ENCODE peak calls at places on chromosome 19, in five cellular contexts. Y is neural crest cell, Z is A673, P is SHP77, A is Caco-2. I is an unnamed sample.

GRCh38 chr19:8731428-8732169 is 10.2 kb downstream of the OR2Z1 start:
- DNase-seq in Y (no peak), Z (peak), P (no peak), A (peak), I (no peak)

GRCh38 chr19:10352764-10353671 is 13.6 kb upstream of the ICAM3 start:
- DNase-seq in P (no peak), Z (no peak), Y (peak), A (peak), I (peak)

GRCh38 chr19:14540741-14541525 is 11.5 kb downstream of the TECR start:
- DNase-seq in Y (no peak), A (no peak), Z (no peak), P (no peak), I (no peak)

GRCh38 chr19:8640402-8641004 is 10.1 kb downstream of the NFILZ start:
- DNase-seq in Z (no peak), Y (no peak), P (no peak), A (peak), I (no peak)

GRCh38 chr19:5694167-5694951 is 4.3 kb downstream of the RPL36 start:
- DNase-seq in P (no peak), Z (no peak), Y (no peak), A (no peak), I (no peak)

GRCh38 chr19:17293605-17294004 is 9.6 kb downstream of the ABHD8 start:
- DNase-seq in A (no peak), Y (no peak), Z (no peak), P (no peak), I (no peak)

GRCh38 chr19:17394891-17395415 is 957 bp upstream of the CCDC194 start:
- DNase-seq in P (peak), A (peak), Y (peak), Z (peak), I (no peak)

GRCh38 chr19:39864118-39864517 is 17.9 kb upstream of the FBL start:
- DNase-seq in Y (no peak), A (no peak), P (no peak), Z (no peak), I (no peak)

GRCh38 chr19:1315470-1316166 is 29.9 kb downstream of the EFNA2 start:
- DNase-seq in P (no peak), A (peak), Z (peak), Y (no peak), I (no peak)

GRCh38 chr19:56712609-56713008 is 41.1 kb upstream of the ZNF835 start:
- DNase-seq in A (no peak), Y (no peak), P (no peak), Z (no peak), I (no peak)

GRCh38 chr19:32870154-32870573 is 597 bp upstream of the SLC7A9 start:
- DNase-seq in Z (no peak), P (no peak), Y (no peak), A (peak), I (no peak)

GRCh38 chr19:29992233-29992867 is 50.3 kb downstream of the URI1 start:
- DNase-seq in A (no peak), P (no peak), Y (no peak), Z (no peak), I (no peak)

GRCh38 chr19:47514151-47514868 is 553 bp downstream of the NAPA start:
- DNase-seq in Z (no peak), P (no peak), A (no peak), Y (no peak), I (no peak)

GRCh38 chr19:29325241-29325975 is 112.5 kb upstream of the UQCRFS1 start:
- DNase-seq in A (no peak), Y (no peak), Z (no peak), P (no peak), I (no peak)

GRCh38 chr19:7509625-7510024 is 6.3 kb upstream of the ZNF358 start:
- DNase-seq in A (peak), Z (no peak), Y (no peak), P (no peak), I (no peak)

GRCh38 chr19:11481777-11482383 is 1.0 kb upstream of the ELAVL3 start:
- DNase-seq in A (peak), Z (peak), P (peak), Y (peak), I (no peak)

GRCh38 chr19:14473073-14473790 is 1.9 kb downstream of the PTGER1 start:
- DNase-seq in Z (no peak), A (no peak), Y (no peak), P (no peak), I (no peak)

GRCh38 chr19:38831142-38831605 is 420 bp downstream of the ECH1 start:
- DNase-seq in Z (no peak), Y (peak), P (peak), A (peak), I (no peak)

GRCh38 chr19:56126983-56127780 is 6.1 kb upstream of the ZNF787 start:
- DNase-seq in Z (no peak), Y (no peak), P (no peak), A (no peak), I (no peak)

GRCh38 chr19:17556995-17557394 is 1.5 kb downstream of the COLGALT1 start:
- DNase-seq in A (no peak), P (no peak), Y (no peak), Z (no peak), I (no peak)

GRCh38 chr19:48556163-48556562 is 4.2 kb downstream of the SULT2B1 start:
- DNase-seq in A (peak), Z (no peak), P (no peak), Y (no peak), I (no peak)

GRCh38 chr19:29299416-29300380 is 86.7 kb upstream of the UQCRFS1 start:
- DNase-seq in Z (no peak), A (no peak), P (no peak), Y (no peak), I (no peak)

GRCh38 chr19:55080121-55080914 is 4.6 kb downstream of the EPS8L1 start:
- DNase-seq in Z (peak), P (peak), A (peak), Y (peak), I (no peak)

GRCh38 chr19:45820413-45821102 is 5.5 kb upstream of the RSPH6A start:
- DNase-seq in Y (no peak), Z (no peak), P (no peak), A (no peak), I (no peak)

GRCh38 chr19:51382004-51382403 is 5.8 kb downstream of the LIM2 start:
- DNase-seq in P (no peak), A (no peak), Y (no peak), Z (no peak), I (no peak)

GRCh38 chr19:54207908-54208783 is 7.5 kb downstream of the RPS9 start:
- DNase-seq in Y (no peak), P (no peak), A (peak), Z (no peak), I (no peak)

GRCh38 chr19:42286349-42287016 is 15.4 kb upstream of the PRR19 start:
- DNase-seq in Z (peak), Y (no peak), A (no peak), P (no peak), I (no peak)

GRCh38 chr19:54062643-54063042 is 1.1 kb downstream of the VSTM1 start:
- DNase-seq in P (no peak), Z (no peak), Y (no peak), A (no peak), I (no peak)

GRCh38 chr19:10074153-10074552 is 12.0 kb upstream of the SHFL start:
- DNase-seq in Z (peak), A (peak), P (peak), Y (no peak), I (no peak)

I was measured in iPS DF 6.9.